ENCODE peak calls at places on chromosomes 7 and 10, in six cellular contexts. V is Right ventricle myocardium inferior; D is T-helper 2 cell; H is NCI-H2171 treated with DMSO at 0.1 percent for 48 hours; J is stimulated activated CD4-positive, alpha-beta T cell treated with anti-CD3 and anti-CD28 coated beads, Interleukin-4, amount 100 ng/mL, for 48 hours; U is stomach. R is an unnamed sample.
A peak's percentile ranks its signal among the peaks of the same experiment; 100 is the strongest.

GRCh38 chr10:60314306-60314940 is 75.3 kb downstream of the ANK3 start:
- DNase-seq in J (no peak), V (no peak), U (no peak), D (peak; percentile 6), H (no peak), R (no peak)

GRCh38 chr7:94529516-94529915 is 19.9 kb downstream of the CASD1 start:
- DNase-seq in V (no peak), H (no peak), U (no peak), J (no peak), D (no peak), R (no peak)

GRCh38 chr7:18873674-18874341 is 243.6 kb downstream of the TWIST1 start:
- DNase-seq in D (no peak), H (no peak), J (no peak), V (no peak), U (no peak), R (no peak)

GRCh38 chr10:13593560-13593959 is 6.8 kb downstream of the PRPF18 start:
- DNase-seq in U (no peak), V (no peak), J (no peak), H (no peak), D (no peak), R (no peak)

GRCh38 chr7:90320801-90321494 is at the start of gene FAM237B:
- DNase-seq in U (no peak), H (no peak), V (no peak), J (no peak), D (no peak), R (no peak)

GRCh38 chr10:30897547-30897946 is 134.1 kb downstream of the ZNF438 start:
- DNase-seq in D (peak; percentile 75), V (no peak), J (no peak), H (no peak), U (no peak), R (no peak)

GRCh38 chr10:43938810-43939209 is 290.1 kb upstream of the ZNF32 start:
- DNase-seq in J (no peak), H (no peak), D (no peak), U (no peak), V (no peak), R (no peak)

GRCh38 chr7:147605326-147605725 is 985.2 kb upstream of the C7orf33 start:
- DNase-seq in H (no peak), J (no peak), V (no peak), D (no peak), U (no peak), R (no peak)

GRCh38 chr10:87734987-87735827 is 75.5 kb downstream of the PAPSS2 start:
- DNase-seq in U (no peak), J (no peak), D (peak; percentile 19), H (peak; percentile 21), V (no peak), R (peak; percentile 9)

GRCh38 chr7:34453150-34453549 is 204.9 kb upstream of the NPSR1 start:
- DNase-seq in V (no peak), D (no peak), U (no peak), H (no peak), J (no peak), R (no peak)

GRCh38 chr10:126058104-126058503 is 161.7 kb downstream of the FANK1 start:
- DNase-seq in H (no peak), V (no peak), D (no peak), J (no peak), U (no peak), R (no peak)

GRCh38 chr10:55062349-55062748 is 261.3 kb upstream of the PCDH15 start:
- DNase-seq in H (no peak), J (no peak), D (no peak), U (no peak), V (no peak), R (no peak)

GRCh38 chr7:116571037-116571436 is 46.2 kb downstream of the CAV1 start:
- DNase-seq in U (no peak), V (no peak), H (no peak), J (no peak), D (no peak), R (no peak)

GRCh38 chr7:13901577-13901976 is 87.9 kb downstream of the ETV1 start:
- DNase-seq in H (no peak), V (no peak), D (no peak), U (no peak), J (no peak), R (no peak)

GRCh38 chr7:157139142-157140117 is 704 bp downstream of the UBE3C start:
- DNase-seq in D (peak; percentile 81), H (peak; percentile 46), V (peak; percentile 75), U (peak; percentile 67), J (peak; percentile 40), R (peak; percentile 42)

GRCh38 chr7:12800501-12800900 is 113.1 kb downstream of the ARL4A start:
- DNase-seq in V (no peak), U (no peak), D (no peak), J (no peak), H (no peak), R (no peak)

GRCh38 chr7:84245831-84246230 is 51.2 kb upstream of the SEMA3A start:
- DNase-seq in D (no peak), U (peak; percentile 32), H (no peak), V (no peak), J (no peak), R (peak; percentile 52)

GRCh38 chr7:39582536-39582935 is 16.3 kb downstream of the YAE1 start:
- DNase-seq in V (no peak), D (no peak), U (no peak), J (no peak), H (peak; percentile 39), R (no peak)

GRCh38 chr7:368651-369475 is 78.9 kb downstream of the FOXL3 start:
- DNase-seq in U (peak; percentile 29), V (peak; percentile 61), D (no peak), H (no peak), J (no peak), R (peak; percentile 27)

GRCh38 chr7:17976952-17977351 is 36.7 kb upstream of the SNX13 start:
- DNase-seq in J (no peak), V (no peak), D (no peak), H (no peak), U (no peak), R (no peak)

GRCh38 chr7:12391922-12392615 is 11.6 kb downstream of the VWDE start:
- DNase-seq in D (no peak), V (no peak), H (no peak), U (no peak), J (no peak), R (no peak)

GRCh38 chr7:3461923-3462322 is 160.9 kb downstream of the SDK1 start:
- DNase-seq in H (no peak), V (no peak), D (peak; percentile 93), U (no peak), J (peak; percentile 54), R (no peak)

GRCh38 chr10:102815790-102816549 is 21.2 kb downstream of the CYP17A1 start:
- DNase-seq in V (peak; percentile 81), J (no peak), D (no peak), U (no peak), H (no peak), R (no peak)

GRCh38 chr10:128278362-128278761 is 152.1 kb upstream of the MKI67 start:
- DNase-seq in J (no peak), V (no peak), H (no peak), U (no peak), D (no peak), R (no peak)

GRCh38 chr7:141203177-141203576 is 129.3 kb downstream of the TMEM178B start:
- DNase-seq in U (no peak), H (no peak), J (no peak), D (no peak), V (no peak), R (no peak)

GRCh38 chr10:52488606-52489485 is 174.8 kb downstream of the DKK1 start:
- DNase-seq in J (no peak), V (no peak), H (no peak), U (no peak), D (peak; percentile 1), R (no peak)

GRCh38 chr7:2471396-2471795 is 4.8 kb downstream of the GRIFIN start:
- DNase-seq in U (no peak), V (peak; percentile 82), H (peak; percentile 23), J (no peak), D (no peak), R (no peak)

GRCh38 chr7:70032673-70033072 is 434.4 kb downstream of the AUTS2 start:
- DNase-seq in J (no peak), H (peak; percentile 46), U (no peak), V (no peak), D (no peak), R (no peak)

GRCh38 chr10:8375137-8375536 is 320.6 kb downstream of the GATA3 start:
- DNase-seq in V (no peak), U (no peak), H (no peak), D (no peak), J (no peak), R (no peak)

GRCh38 chr10:119522747-119523426 is 19.6 kb downstream of the RGS10 start:
- DNase-seq in J (no peak), D (no peak), U (no peak), H (no peak), V (no peak), R (no peak)

GRCh38 chr7:151429555-151430331 is 10.2 kb downstream of the CRYGN start:
- DNase-seq in J (no peak), V (no peak), U (peak; percentile 63), H (no peak), D (peak; percentile 91), R (no peak)

GRCh38 chr7:5773661-5774086 is 7.8 kb downstream of the RNF216 start:
- DNase-seq in J (peak; percentile 45), D (peak; percentile 39), U (no peak), H (no peak), V (no peak), R (no peak)

GRCh38 chr7:40133561-40134427 is 628 bp downstream of the MPLKIP start:
- DNase-seq in J (no peak), D (peak; percentile 49), U (no peak), V (no peak), H (no peak), R (no peak)

GRCh38 chr10:117480097-117480496 is 62.4 kb upstream of the EMX2 start:
- DNase-seq in D (no peak), J (no peak), U (no peak), H (no peak), V (no peak), R (no peak)

GRCh38 chr7:134885967-134886352 is 100.3 kb upstream of the AGBL3 start:
- DNase-seq in H (no peak), D (no peak), J (no peak), U (no peak), V (no peak), R (no peak)